ENCODE peak calls at places on chromosomes 13 and 19, in six cellular contexts. E is endothelial cell of umbilical vein, G is mammary epithelial cell, T is stomach, O is vagina, P is pancreas. C is an unnamed sample.

GRCh38 chr13:37617162-37617561 is 18.6 kb upstream of the POSTN start:
- DNase-seq in E (peak; percentile 59), G (peak; percentile 24), T (no peak), O (no peak), P (no peak), C (no peak)

GRCh38 chr13:77168232-77168631 is 141.3 kb upstream of the FBXL3 start:
- DNase-seq in E (no peak), G (peak; percentile 72), T (no peak), O (no peak), P (no peak), C (no peak)

GRCh38 chr13:25233861-25234260 is 53.4 kb downstream of the MTMR6 start:
- DNase-seq in E (no peak), G (no peak), T (no peak), O (no peak), P (no peak), C (no peak)

GRCh38 chr13:108200781-108201398 is 14.4 kb downstream of the LIG4 start:
- DNase-seq in E (peak; percentile 12), G (peak; percentile 60), T (no peak), O (no peak), P (no peak), C (no peak)

GRCh38 chr19:50565984-50566903 is 2.0 kb downstream of the LRRC4B start:
- DNase-seq in E (no peak), G (no peak), T (no peak), O (no peak), P (no peak), C (no peak)

GRCh38 chr19:768424-768823 is 17.5 kb downstream of the MISP start:
- DNase-seq in E (no peak), G (no peak), T (no peak), O (no peak), P (no peak), C (no peak)

GRCh38 chr13:113935523-113935922 is 38.4 kb downstream of the C13orf46 start:
- DNase-seq in E (peak; percentile 50), G (no peak), T (no peak), O (no peak), P (no peak), C (no peak)

GRCh38 chr19:37928527-37929286 is 21.7 kb downstream of the SIPA1L3 start:
- DNase-seq in E (no peak), G (no peak), T (no peak), O (no peak), P (no peak), C (no peak)

GRCh38 chr13:88601949-88602348 is 930.8 kb downstream of the SLITRK5 start:
- DNase-seq in E (no peak), G (no peak), T (no peak), O (no peak), P (no peak), C (no peak)

GRCh38 chr19:38252935-38253691 is 3.1 kb downstream of the PPP1R14A start:
- DNase-seq in E (no peak), G (no peak), T (peak; percentile 42), O (no peak), P (no peak), C (peak; percentile 94)

GRCh38 chr19:48554385-48555091 is 2.6 kb downstream of the SULT2B1 start:
- DNase-seq in E (no peak), G (no peak), T (no peak), O (no peak), P (no peak), C (no peak)

GRCh38 chr13:64453831-64454230 is 2776.3 kb downstream of the PCDH9 start:
- DNase-seq in E (peak; percentile 7), G (no peak), T (no peak), O (no peak), P (no peak), C (no peak)

GRCh38 chr19:48258350-48258749 is 2.6 kb upstream of the CARD8 start:
- DNase-seq in E (peak; percentile 80), G (no peak), T (no peak), O (no peak), P (no peak), C (no peak)

DNA sequence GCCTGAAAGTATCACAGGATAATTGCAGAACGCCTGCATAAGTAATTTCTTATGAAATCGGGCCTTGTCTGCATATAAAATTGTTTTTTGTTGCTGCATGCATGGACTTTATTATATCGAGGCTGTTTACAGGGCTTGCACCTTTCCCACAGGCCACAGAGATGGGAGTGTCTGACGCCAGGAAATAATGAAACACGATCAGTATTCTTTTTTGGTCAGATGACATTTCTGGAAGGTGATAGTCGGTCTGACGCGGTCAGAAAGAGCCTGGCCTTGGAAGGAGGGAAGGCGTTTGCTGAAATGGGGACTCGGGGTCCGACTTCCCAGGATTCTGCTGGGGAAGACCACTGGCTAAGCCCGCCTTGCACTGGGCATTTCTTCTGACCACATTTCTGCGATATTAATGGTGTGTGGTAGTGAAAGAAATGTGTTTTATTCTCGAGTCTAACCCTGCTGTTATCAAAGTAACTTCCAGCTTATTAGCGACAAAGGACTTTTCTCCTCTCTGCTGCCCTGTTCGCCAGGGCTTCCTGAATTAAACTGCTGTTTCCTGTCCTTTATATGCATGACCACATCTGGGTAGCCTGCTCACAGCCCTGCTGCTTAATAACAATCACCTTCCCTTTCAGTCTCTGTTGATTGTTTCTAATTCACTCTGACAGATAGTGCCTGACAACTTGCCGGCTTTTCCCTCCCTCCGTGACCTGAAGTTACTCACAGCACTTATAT is 11.6 kb upstream of the ZNF536 start:
- DNase-seq in E (no peak), G (no peak), T (peak; percentile 3), O (no peak), P (no peak), C (no peak)
- H3K4me3 ChIP-seq in E (no peak overlapping the region), G (no peak overlapping the region), T (no peak overlapping the region), O (no peak overlapping the region), P (no peak overlapping the region), C (no peak overlapping the region)

GRCh38 chr13:40943073-40943472 is 76.0 kb downstream of the ELF1 start:
- DNase-seq in E (peak; percentile 24), G (no peak), T (no peak), O (no peak), P (no peak), C (no peak)
- H3K27ac ChIP-seq in E (no peak overlapping the region), G (no peak overlapping the region), T (no peak overlapping the region), O (no peak overlapping the region), P (no peak overlapping the region), C (no peak overlapping the region)

DNA sequence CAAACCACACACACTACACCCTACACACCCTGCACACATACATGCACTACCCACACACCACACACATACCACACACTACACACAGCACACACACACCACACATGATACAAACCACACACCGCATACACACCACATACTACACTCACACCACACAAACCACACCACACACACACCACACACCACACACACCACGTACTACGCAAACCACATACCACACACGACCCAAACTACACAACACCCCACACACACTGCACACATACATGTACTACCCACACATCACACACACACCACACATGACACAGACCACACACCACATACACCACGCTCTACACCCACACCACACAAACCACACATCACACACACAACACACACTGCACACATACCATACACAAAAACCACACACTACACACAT is 6.6 kb downstream of the MAG start:
- DNase-seq in E (no peak), G (no peak), T (no peak), O (no peak), P (no peak), C (no peak)
- H3K4me3 ChIP-seq in E (no peak overlapping the region), G (no peak overlapping the region), T (no peak overlapping the region), O (no peak overlapping the region), P (no peak overlapping the region), C (no peak overlapping the region)

DNA sequence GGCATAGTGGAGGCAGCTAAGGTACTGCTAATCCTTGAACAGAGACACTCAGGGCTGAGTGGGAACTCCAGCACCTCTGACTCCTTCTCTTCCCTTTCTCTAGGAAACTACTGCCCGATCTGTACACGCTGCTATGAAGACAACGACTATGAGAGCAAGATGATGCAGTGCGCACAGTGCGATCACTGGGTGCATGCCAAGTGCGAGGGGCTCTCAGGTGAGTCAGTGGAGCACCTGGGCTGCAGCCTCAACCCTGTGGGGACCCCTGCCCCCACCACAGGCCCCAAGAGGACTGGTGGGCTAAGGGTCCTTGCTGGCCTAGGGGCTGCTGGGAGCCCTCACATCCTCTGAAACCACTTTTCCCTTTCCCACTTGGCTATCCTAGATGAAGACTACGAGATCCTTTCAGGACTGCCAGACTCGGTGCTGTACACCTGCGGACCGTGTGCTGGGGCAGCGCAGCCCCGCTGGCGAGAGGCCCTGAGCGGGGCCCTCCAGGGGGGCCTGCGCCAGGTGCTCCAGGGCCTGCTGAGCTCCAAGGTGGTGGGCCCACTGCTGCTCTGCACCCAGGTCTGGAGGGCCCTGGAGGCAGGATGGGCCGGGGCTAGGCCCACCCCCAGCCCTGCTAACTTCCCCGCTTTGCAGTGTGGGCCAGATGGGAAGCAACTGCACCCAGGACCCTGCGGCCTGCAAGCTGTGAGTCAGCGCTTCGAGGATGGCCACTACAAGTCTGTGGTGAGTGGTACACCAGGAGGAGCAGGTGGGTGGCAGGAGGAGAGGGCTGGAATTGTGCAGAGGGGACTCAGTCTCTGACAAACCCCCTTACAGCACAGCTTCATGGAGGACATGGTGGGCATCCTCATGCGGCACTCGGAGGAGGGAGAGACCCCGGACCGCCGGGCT is 9.5 kb downstream of the KMT2B start:
- DNase-seq in E (no peak), G (no peak), T (no peak), O (no peak), P (no peak), C (no peak)
- H3K27ac ChIP-seq in E (no peak overlapping the region), G (no peak overlapping the region), T (no peak overlapping the region), O (no peak overlapping the region), P (no peak overlapping the region), C (no peak overlapping the region)

DNA sequence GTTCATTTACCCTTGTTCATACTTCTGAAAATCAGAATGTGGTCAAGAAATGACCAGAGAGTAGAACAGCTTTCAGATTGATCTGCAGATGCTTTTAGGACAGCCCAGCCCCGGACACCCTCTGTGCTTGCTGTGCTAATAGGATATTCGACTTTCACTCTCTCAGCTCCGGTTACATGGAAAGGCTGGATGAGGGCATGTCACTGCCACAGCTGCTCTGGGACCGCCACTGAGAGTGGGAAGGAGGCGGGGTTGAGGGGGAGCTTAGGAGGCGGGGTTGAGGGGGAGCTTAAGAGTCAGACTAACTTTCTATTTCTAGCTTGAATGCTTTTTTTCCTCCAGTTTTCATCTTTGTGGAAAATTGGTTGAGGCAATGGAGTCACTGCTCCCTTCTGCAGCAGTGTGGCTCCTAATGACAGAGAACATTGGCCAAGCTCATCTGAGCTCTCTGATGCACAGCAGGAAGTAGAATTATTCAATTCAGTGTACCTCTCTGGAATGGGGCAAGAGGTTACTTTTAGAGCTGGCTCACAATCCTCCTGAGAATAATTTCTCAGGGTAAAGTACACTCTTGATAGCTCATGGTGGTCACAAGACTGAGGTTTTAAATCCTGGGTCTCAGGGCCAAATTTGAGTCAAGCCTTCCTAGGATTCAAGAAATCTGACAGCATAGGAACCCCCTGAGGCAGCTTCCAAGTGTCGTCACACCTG is 74.6 kb upstream of the NPAS1 start:
- DNase-seq in E (peak; percentile 54), G (no peak), T (no peak), O (no peak), P (peak; percentile 42), C (peak; percentile 89)
- H3K4me3 ChIP-seq in E (no peak overlapping the region), G (no peak overlapping the region), T (no peak overlapping the region), O (no peak overlapping the region), P (no peak overlapping the region), C (peak overlapping the region; percentile 51)

GRCh38 chr13:55263045-55263444 is 1877.7 kb upstream of the PRR20A start:
- DNase-seq in E (no peak), G (no peak), T (no peak), O (no peak), P (no peak), C (no peak)

DNA sequence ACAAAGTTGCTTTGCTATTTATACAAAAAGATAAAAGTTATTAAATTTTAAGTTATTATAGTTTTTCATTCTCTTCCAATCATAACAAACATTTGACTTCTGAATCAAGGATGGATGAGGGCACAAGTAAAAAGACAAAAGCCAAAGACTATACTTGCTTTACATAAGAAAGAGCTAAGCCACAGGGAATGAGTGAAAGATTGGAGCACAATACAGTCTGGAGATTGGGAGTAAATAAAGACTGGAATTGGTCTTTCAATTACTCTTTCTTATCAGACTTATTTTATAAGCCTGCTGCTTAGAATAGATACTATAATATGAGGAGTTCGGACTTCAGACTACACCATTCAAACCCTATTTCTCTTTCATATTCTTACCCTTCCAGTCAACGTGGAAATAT is 1874.1 kb upstream of the PRR20A start:
- DNase-seq in E (no peak), G (no peak), T (no peak), O (no peak), P (no peak), C (no peak)
- H3K27ac ChIP-seq in E (no peak overlapping the region), G (no peak overlapping the region), T (no peak overlapping the region), O (no peak overlapping the region), P (no peak overlapping the region), C (no peak overlapping the region)

C was measured in coronary artery.